ENCODE peak calls at places on chromosomes 5 and 9, in ten cellular contexts. One of them, this sample, is unnamed. For H3K36me3, the result is how much of the 10 kb centered on the place peaks cover.

GRCh38 chr9:128419061-128419925 is 1.4 kb upstream of the CERCAM start:
- DNase-seq in testis: peak
- DNase-seq in mucosa of descending colon: no peak
- DNase-seq in heart right ventricle: no peak
- DNase-seq in CD8-positive, alpha-beta T cell: no peak
- DNase-seq in MG63: no peak
- DNase-seq in transverse colon: no peak
- DNase-seq in IMR-90: peak
- DNase-seq in OCI-LY7: no peak
- DNase-seq in mesendoderm: no peak
- DNase-seq in this sample: peak

GRCh38 chr5:21931076-21931475 is 922.1 kb downstream of the CDH12 start:
- DNase-seq in mesendoderm: no peak
- DNase-seq in heart right ventricle: no peak
- DNase-seq in CD8-positive, alpha-beta T cell: no peak
- DNase-seq in mucosa of descending colon: no peak
- DNase-seq in MG63: no peak
- DNase-seq in OCI-LY7: no peak
- DNase-seq in IMR-90: no peak
- DNase-seq in testis: no peak
- DNase-seq in transverse colon: no peak
- DNase-seq in this sample: no peak

GRCh38 chr9:125233678-125234077 is 7.5 kb downstream of the HSPA5 start:
- DNase-seq in heart right ventricle: no peak
- DNase-seq in mucosa of descending colon: no peak
- DNase-seq in OCI-LY7: no peak
- DNase-seq in MG63: peak
- DNase-seq in transverse colon: no peak
- DNase-seq in IMR-90: peak
- DNase-seq in CD8-positive, alpha-beta T cell: no peak
- DNase-seq in testis: no peak
- DNase-seq in mesendoderm: no peak
- DNase-seq in this sample: no peak

GRCh38 chr5:141208478-141208877 is at the start of gene PCDHB12:
- DNase-seq in testis: peak
- DNase-seq in mucosa of descending colon: no peak
- DNase-seq in OCI-LY7: peak
- DNase-seq in IMR-90: peak
- DNase-seq in heart right ventricle: no peak
- DNase-seq in CD8-positive, alpha-beta T cell: no peak
- DNase-seq in MG63: no peak
- DNase-seq in transverse colon: no peak
- DNase-seq in mesendoderm: peak
- DNase-seq in this sample: peak

GRCh38 chr5:83802686-83803085 is 82.0 kb upstream of the HAPLN1 start:
- DNase-seq in heart right ventricle: no peak
- DNase-seq in IMR-90: peak
- DNase-seq in CD8-positive, alpha-beta T cell: no peak
- DNase-seq in transverse colon: no peak
- DNase-seq in mucosa of descending colon: no peak
- DNase-seq in MG63: no peak
- DNase-seq in mesendoderm: no peak
- DNase-seq in testis: no peak
- DNase-seq in OCI-LY7: no peak
- DNase-seq in this sample: no peak

GRCh38 chr5:80656425-80656824 is 1.6 kb upstream of the DHFR start:
- DNase-seq in CD8-positive, alpha-beta T cell: no peak
- DNase-seq in transverse colon: no peak
- DNase-seq in testis: no peak
- DNase-seq in mucosa of descending colon: no peak
- DNase-seq in IMR-90: peak
- DNase-seq in MG63: no peak
- DNase-seq in heart right ventricle: no peak
- DNase-seq in OCI-LY7: peak
- DNase-seq in mesendoderm: peak
- DNase-seq in this sample: no peak

GRCh38 chr9:3758816-3759576 is 233.2 kb upstream of the RFX3 start:
- DNase-seq in heart right ventricle: no peak
- DNase-seq in OCI-LY7: no peak
- DNase-seq in transverse colon: no peak
- DNase-seq in CD8-positive, alpha-beta T cell: no peak
- DNase-seq in mucosa of descending colon: no peak
- DNase-seq in mesendoderm: no peak
- DNase-seq in testis: no peak
- DNase-seq in MG63: no peak
- DNase-seq in IMR-90: peak
- DNase-seq in this sample: no peak

GRCh38 chr5:38535281-38535750 is 21.1 kb downstream of the LIFR start:
- DNase-seq in heart right ventricle: no peak
- DNase-seq in IMR-90: no peak
- DNase-seq in MG63: no peak
- DNase-seq in CD8-positive, alpha-beta T cell: no peak
- DNase-seq in transverse colon: no peak
- DNase-seq in mucosa of descending colon: no peak
- DNase-seq in testis: no peak
- DNase-seq in mesendoderm: no peak
- DNase-seq in OCI-LY7: no peak
- DNase-seq in this sample: no peak

GRCh38 chr9:131419029-131419614 is 25.2 kb downstream of the PRRC2B start:
- DNase-seq in mesendoderm: no peak
- DNase-seq in mucosa of descending colon: no peak
- DNase-seq in testis: no peak
- DNase-seq in OCI-LY7: no peak
- DNase-seq in heart right ventricle: no peak
- DNase-seq in MG63: no peak
- DNase-seq in IMR-90: peak
- DNase-seq in CD8-positive, alpha-beta T cell: no peak
- DNase-seq in transverse colon: no peak
- DNase-seq in this sample: no peak

GRCh38 chr5:172496671-172497371 is 42.5 kb upstream of the SH3PXD2B start:
- DNase-seq in mesendoderm: no peak
- DNase-seq in OCI-LY7: no peak
- DNase-seq in mucosa of descending colon: no peak
- DNase-seq in CD8-positive, alpha-beta T cell: no peak
- DNase-seq in IMR-90: no peak
- DNase-seq in heart right ventricle: peak
- DNase-seq in MG63: peak
- DNase-seq in testis: peak
- DNase-seq in transverse colon: no peak
- DNase-seq in this sample: no peak

GRCh38 chr5:92838253-92838652 is 742.8 kb downstream of the NR2F1-AS1 start:
- DNase-seq in heart right ventricle: no peak
- DNase-seq in mesendoderm: peak
- DNase-seq in IMR-90: no peak
- DNase-seq in transverse colon: no peak
- DNase-seq in testis: no peak
- DNase-seq in OCI-LY7: no peak
- DNase-seq in CD8-positive, alpha-beta T cell: no peak
- DNase-seq in mucosa of descending colon: no peak
- DNase-seq in MG63: no peak
- DNase-seq in this sample: peak

GRCh38 chr5:55636711-55637110 is 75.4 kb downstream of the SLC38A9 start:
- DNase-seq in IMR-90: peak
- DNase-seq in mesendoderm: peak
- DNase-seq in OCI-LY7: no peak
- DNase-seq in testis: no peak
- DNase-seq in MG63: peak
- DNase-seq in heart right ventricle: no peak
- DNase-seq in mucosa of descending colon: no peak
- DNase-seq in transverse colon: peak
- DNase-seq in CD8-positive, alpha-beta T cell: no peak
- DNase-seq in this sample: peak

GRCh38 chr5:167639761-167640160 is 651.7 kb upstream of the WWC1 start:
- DNase-seq in heart right ventricle: no peak
- DNase-seq in MG63: peak
- DNase-seq in IMR-90: no peak
- DNase-seq in mucosa of descending colon: no peak
- DNase-seq in mesendoderm: no peak
- DNase-seq in OCI-LY7: no peak
- DNase-seq in testis: no peak
- DNase-seq in transverse colon: no peak
- DNase-seq in CD8-positive, alpha-beta T cell: no peak
- DNase-seq in this sample: no peak

GRCh38 chr5:130978475-130978874 is 186.6 kb downstream of the HINT1 start:
- DNase-seq in testis: no peak
- DNase-seq in heart right ventricle: no peak
- DNase-seq in transverse colon: no peak
- DNase-seq in mucosa of descending colon: no peak
- DNase-seq in MG63: no peak
- DNase-seq in CD8-positive, alpha-beta T cell: no peak
- DNase-seq in OCI-LY7: no peak
- DNase-seq in IMR-90: no peak
- DNase-seq in mesendoderm: no peak
- DNase-seq in this sample: no peak

GRCh38 chr9:128251701-128252100 is 24.1 kb downstream of the GOLGA2 start:
- DNase-seq in MG63: no peak
- DNase-seq in testis: no peak
- DNase-seq in mesendoderm: no peak
- DNase-seq in CD8-positive, alpha-beta T cell: no peak
- DNase-seq in IMR-90: no peak
- DNase-seq in OCI-LY7: no peak
- DNase-seq in transverse colon: no peak
- DNase-seq in heart right ventricle: no peak
- DNase-seq in mucosa of descending colon: no peak
- DNase-seq in this sample: peak

GRCh38 chr9:89529243-89530030 is 31.5 kb upstream of the SEMA4D start:
- DNase-seq in mucosa of descending colon: no peak
- DNase-seq in testis: no peak
- DNase-seq in transverse colon: no peak
- DNase-seq in CD8-positive, alpha-beta T cell: no peak
- DNase-seq in MG63: no peak
- DNase-seq in IMR-90: no peak
- DNase-seq in heart right ventricle: no peak
- DNase-seq in mesendoderm: no peak
- DNase-seq in OCI-LY7: no peak
- DNase-seq in this sample: no peak
- H3K4me3 ChIP-seq in mucosa of descending colon: no peak
- H3K4me3 ChIP-seq in testis: no peak
- H3K4me3 ChIP-seq in transverse colon: no peak
- H3K4me3 ChIP-seq in CD8-positive, alpha-beta T cell: no peak
- H3K4me3 ChIP-seq in MG63: no peak
- H3K4me3 ChIP-seq in IMR-90: no peak
- H3K4me3 ChIP-seq in heart right ventricle: no peak
- H3K4me3 ChIP-seq in mesendoderm: no peak
- H3K4me3 ChIP-seq in OCI-LY7: no peak
- H3K4me3 ChIP-seq in this sample: no peak

DNA sequence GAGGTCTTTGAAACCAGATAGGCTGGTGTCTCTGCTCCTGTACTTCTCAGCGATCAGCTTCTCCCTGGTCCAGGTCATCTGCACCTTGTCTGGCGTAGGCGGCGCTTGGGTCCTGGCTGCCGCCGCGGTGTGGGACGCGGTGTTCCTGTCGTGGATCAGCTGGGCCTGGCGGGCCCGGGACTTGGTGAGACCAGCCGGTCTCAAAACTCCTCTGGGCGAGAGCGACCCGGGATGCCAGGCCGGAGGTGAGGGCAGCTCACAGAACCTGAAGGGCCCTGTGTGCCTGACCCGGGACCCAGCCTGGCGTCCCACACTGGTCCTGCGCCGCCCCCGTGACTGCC is 48.9 kb downstream of the NKD2 start:
- DNase-seq in MG63: no peak
- DNase-seq in heart right ventricle: no peak
- DNase-seq in OCI-LY7: no peak
- DNase-seq in CD8-positive, alpha-beta T cell: no peak
- DNase-seq in mucosa of descending colon: no peak
- DNase-seq in testis: no peak
- DNase-seq in mesendoderm: no peak
- DNase-seq in transverse colon: no peak
- DNase-seq in IMR-90: no peak
- DNase-seq in this sample: peak
- H3K36me3 ChIP-seq in MG63: half or more
- H3K36me3 ChIP-seq in heart right ventricle: half or more
- H3K36me3 ChIP-seq in OCI-LY7: under half
- H3K36me3 ChIP-seq in CD8-positive, alpha-beta T cell: under half
- H3K36me3 ChIP-seq in mucosa of descending colon: under half
- H3K36me3 ChIP-seq in testis: under half
- H3K36me3 ChIP-seq in mesendoderm: under half
- H3K36me3 ChIP-seq in transverse colon: under half
- H3K36me3 ChIP-seq in IMR-90: under half
- H3K36me3 ChIP-seq in this sample: under half

DNA sequence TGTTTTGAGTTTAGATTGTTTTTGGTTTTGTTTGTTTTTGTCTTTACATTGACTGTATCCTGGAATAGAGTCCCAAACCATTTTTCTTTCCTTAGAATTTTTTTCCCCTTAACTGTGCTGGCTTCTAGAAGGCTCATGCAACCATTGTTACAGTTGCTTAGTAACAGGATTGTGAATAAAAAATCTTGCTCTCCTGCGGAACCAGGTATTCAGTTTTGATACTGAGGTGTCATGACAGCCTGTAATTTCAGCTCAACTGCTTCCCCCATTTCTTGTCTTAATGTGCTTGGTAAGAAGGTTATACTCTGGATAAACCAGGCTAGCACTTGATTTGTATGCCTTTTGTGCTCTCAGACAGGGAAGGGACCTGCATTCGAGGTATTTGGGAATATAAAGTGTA is 42.1 kb downstream of the FOCAD start:
- DNase-seq in CD8-positive, alpha-beta T cell: no peak
- DNase-seq in testis: no peak
- DNase-seq in MG63: no peak
- DNase-seq in transverse colon: no peak
- DNase-seq in mucosa of descending colon: no peak
- DNase-seq in mesendoderm: no peak
- DNase-seq in IMR-90: no peak
- DNase-seq in heart right ventricle: no peak
- DNase-seq in OCI-LY7: no peak
- DNase-seq in this sample: no peak
- H3K4me3 ChIP-seq in CD8-positive, alpha-beta T cell: no peak
- H3K4me3 ChIP-seq in testis: no peak
- H3K4me3 ChIP-seq in MG63: no peak
- H3K4me3 ChIP-seq in transverse colon: no peak
- H3K4me3 ChIP-seq in mucosa of descending colon: no peak
- H3K4me3 ChIP-seq in mesendoderm: no peak
- H3K4me3 ChIP-seq in IMR-90: no peak
- H3K4me3 ChIP-seq in heart right ventricle: no peak
- H3K4me3 ChIP-seq in OCI-LY7: no peak
- H3K4me3 ChIP-seq in this sample: no peak

GRCh38 chr5:31097851-31098250 is 95.6 kb upstream of the CDH6 start:
- DNase-seq in testis: no peak
- DNase-seq in MG63: no peak
- DNase-seq in mucosa of descending colon: no peak
- DNase-seq in IMR-90: no peak
- DNase-seq in OCI-LY7: no peak
- DNase-seq in heart right ventricle: no peak
- DNase-seq in mesendoderm: no peak
- DNase-seq in CD8-positive, alpha-beta T cell: no peak
- DNase-seq in transverse colon: no peak
- DNase-seq in this sample: no peak
- H3K36me3 ChIP-seq in testis: under half
- H3K36me3 ChIP-seq in MG63: under half
- H3K36me3 ChIP-seq in mucosa of descending colon: under half
- H3K36me3 ChIP-seq in IMR-90: under half
- H3K36me3 ChIP-seq in OCI-LY7: under half
- H3K36me3 ChIP-seq in heart right ventricle: under half
- H3K36me3 ChIP-seq in mesendoderm: under half
- H3K36me3 ChIP-seq in CD8-positive, alpha-beta T cell: under half
- H3K36me3 ChIP-seq in transverse colon: under half
- H3K36me3 ChIP-seq in this sample: under half

GRCh38 chr5:115170924-115171510 is 1.3 kb upstream of the TRIM36 start:
- DNase-seq in mesendoderm: no peak
- DNase-seq in CD8-positive, alpha-beta T cell: no peak
- DNase-seq in MG63: no peak
- DNase-seq in heart right ventricle: no peak
- DNase-seq in transverse colon: no peak
- DNase-seq in testis: no peak
- DNase-seq in mucosa of descending colon: no peak
- DNase-seq in OCI-LY7: no peak
- DNase-seq in IMR-90: no peak
- DNase-seq in this sample: no peak
- H3K4me3 ChIP-seq in mesendoderm: peak
- H3K4me3 ChIP-seq in CD8-positive, alpha-beta T cell: peak
- H3K4me3 ChIP-seq in MG63: peak
- H3K4me3 ChIP-seq in heart right ventricle: peak
- H3K4me3 ChIP-seq in transverse colon: peak
- H3K4me3 ChIP-seq in testis: peak
- H3K4me3 ChIP-seq in mucosa of descending colon: peak
- H3K4me3 ChIP-seq in OCI-LY7: peak
- H3K4me3 ChIP-seq in IMR-90: peak
- H3K4me3 ChIP-seq in this sample: peak